ENCODE peak calls at places on chromosomes 2 and 18, in four cellular contexts. Q is epithelial cell of esophagus, Z is uterus, F is psoas muscle. L is an unnamed sample.

GRCh38 chr2:163778045-163778753 is 42.4 kb upstream of the FIGN start:
- DNase-seq in Q (peak; percentile 86), Z (no peak), F (no peak), L (no peak)

GRCh38 chr2:208807756-208808155 is 401.2 kb downstream of the PTH2R start:
- DNase-seq in Q (peak; percentile 36), Z (no peak), F (no peak), L (no peak)

GRCh38 chr2:235588750-235589149 is 94.9 kb downstream of the AGAP1 start:
- DNase-seq in Q (no peak), Z (no peak), F (no peak), L (no peak)

GRCh38 chr2:98822301-98823164 is 91.6 kb upstream of the MGAT4A start:
- DNase-seq in Q (peak; percentile 26), Z (no peak), F (peak; percentile 53), L (no peak)

GRCh38 chr2:157936464-157936863 is 60.3 kb upstream of the ACVR1 start:
- DNase-seq in Q (peak; percentile 62), Z (no peak), F (no peak), L (no peak)

GRCh38 chr2:202185816-202186221 is 52.6 kb downstream of the SUMO1 start:
- DNase-seq in Q (peak; percentile 29), Z (no peak), F (no peak), L (no peak)

GRCh38 chr2:127117603-127118002 is 10.6 kb upstream of the BIN1 start:
- DNase-seq in Q (no peak), Z (no peak), F (no peak), L (no peak)

GRCh38 chr2:143397886-143398614 is 268.8 kb downstream of the ARHGAP15 start:
- DNase-seq in Q (peak; percentile 63), Z (no peak), F (no peak), L (no peak)

GRCh38 chr2:127087780-127088495 is 19.0 kb downstream of the BIN1 start:
- DNase-seq in Q (no peak), Z (no peak), F (peak; percentile 60), L (no peak)

GRCh38 chr2:142865924-142866323 is 11.5 kb upstream of the KYNU start:
- DNase-seq in Q (no peak), Z (no peak), F (no peak), L (no peak)

GRCh38 chr18:65352183-65352582 is 398.6 kb upstream of the CDH7 start:
- DNase-seq in Q (no peak), Z (no peak), F (no peak), L (no peak)

GRCh38 chr2:149329470-149330126 is 789 bp upstream of the LYPD6 start:
- DNase-seq in Q (peak; percentile 81), Z (no peak), F (peak; percentile 23), L (no peak)

GRCh38 chr18:61282926-61283325 is 50.3 kb upstream of the CDH20 start:
- DNase-seq in Q (no peak), Z (no peak), F (no peak), L (no peak)

GRCh38 chr2:241636182-241636982 is 576 bp downstream of the THAP4 start:
- DNase-seq in Q (peak; percentile 49), Z (peak; percentile 41), F (peak; percentile 55), L (no peak)

GRCh38 chr2:38549066-38549465 is 53.7 kb downstream of the HNRNPLL start:
- DNase-seq in Q (no peak), Z (no peak), F (no peak), L (no peak)

GRCh38 chr18:66616523-66616983 is 12.7 kb upstream of the CDH19 start:
- DNase-seq in Q (peak; percentile 40), Z (no peak), F (no peak), L (no peak)

GRCh38 chr2:188975497-188976102 is 1.4 kb downstream of the COL3A1 start:
- DNase-seq in Q (no peak), Z (peak; percentile 54), F (no peak), L (no peak)

GRCh38 chr2:188902906-188903305 is 71.3 kb upstream of the COL3A1 start:
- DNase-seq in Q (peak; percentile 82), Z (no peak), F (no peak), L (no peak)

GRCh38 chr2:2501454-2502108 is 170.5 kb upstream of the MYT1L start:
- DNase-seq in Q (no peak), Z (no peak), F (no peak), L (peak; percentile 57)

GRCh38 chr2:224584768-224585204 is 377 bp downstream of the CUL3 start:
- DNase-seq in Q (peak; percentile 47), Z (peak; percentile 55), F (peak; percentile 69), L (peak; percentile 85)

GRCh38 chr2:144083211-144083610 is 436.7 kb downstream of the ZEB2 start:
- DNase-seq in Q (peak; percentile 83), Z (no peak), F (no peak), L (no peak)

GRCh38 chr2:97664636-97664970 is 759 bp upstream of the ACTR1B start:
- DNase-seq in Q (no peak), Z (no peak), F (no peak), L (no peak)

GRCh38 chr2:24052951-24053350 is 3.4 kb downstream of the FKBP1B start:
- DNase-seq in Q (no peak), Z (no peak), F (no peak), L (no peak)

GRCh38 chr2:24054366-24055010 is 4.9 kb downstream of the FKBP1B start:
- DNase-seq in Q (no peak), Z (no peak), F (no peak), L (no peak)

GRCh38 chr2:24058887-24059286 is 9.3 kb downstream of the FKBP1B start:
- DNase-seq in Q (no peak), Z (no peak), F (no peak), L (no peak)

GRCh38 chr2:24051833-24052232 is 2.3 kb downstream of the FKBP1B start:
- DNase-seq in Q (no peak), Z (no peak), F (no peak), L (no peak)

DNA sequence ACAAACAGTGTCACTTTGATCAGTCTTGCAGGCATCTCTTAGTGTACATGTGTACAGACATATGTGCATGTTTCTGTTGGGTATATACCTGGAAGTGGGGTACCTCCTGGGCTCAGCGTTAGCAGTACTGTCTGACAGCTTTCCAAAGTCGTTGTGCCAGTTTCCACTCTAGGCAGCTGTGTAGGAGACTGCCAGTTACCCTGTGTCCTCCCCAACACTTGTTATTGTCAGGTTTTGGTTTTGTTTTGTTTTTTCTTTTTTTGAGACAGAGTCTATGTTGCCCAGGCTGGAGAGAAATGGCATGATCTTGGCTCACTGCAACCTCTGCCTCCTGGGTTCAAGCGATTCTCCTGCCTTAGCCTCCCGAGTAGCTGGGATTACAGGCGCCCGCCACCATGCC is 6.2 kb downstream of the FKBP1B start:
- DNase-seq in Q (no peak), Z (no peak), F (no peak), L (no peak)
- TF ChIP-seq CTCF in Q (no peak), Z (no peak), F (no peak), L (no peak)

DNA sequence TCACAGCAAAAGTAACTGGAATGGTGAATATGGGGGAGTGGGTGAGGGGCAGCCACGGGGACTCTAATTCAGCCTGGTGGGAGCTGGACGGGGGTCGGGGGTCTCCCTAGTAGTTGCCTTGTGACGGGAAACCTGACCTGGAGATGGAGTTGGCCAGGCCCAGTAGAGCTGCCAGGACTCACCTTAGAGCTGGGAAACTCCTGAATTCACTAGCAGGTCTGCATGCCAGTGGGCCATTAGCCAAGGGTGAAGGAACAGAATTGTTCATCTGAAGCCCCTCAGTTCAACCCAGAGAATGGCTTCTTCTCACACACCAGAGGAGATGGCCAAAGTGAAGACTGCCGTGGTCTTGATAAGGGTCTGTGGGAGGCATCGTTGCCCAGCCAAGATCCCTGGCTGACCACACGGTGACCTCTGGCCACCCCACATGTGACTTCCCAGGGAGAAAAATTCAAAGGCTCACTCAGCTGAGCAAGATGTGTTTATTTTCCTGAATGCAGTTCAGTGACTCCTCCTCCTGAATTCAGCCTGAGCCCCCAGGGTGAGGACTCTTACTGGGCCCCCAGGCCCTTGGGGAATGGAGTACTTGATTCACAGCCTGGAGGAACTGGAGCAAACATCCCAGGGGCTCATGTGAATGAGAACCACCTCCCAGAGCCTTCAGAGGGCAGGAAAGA is 25.1 kb downstream of the MOCOS start:
- DNase-seq in Q (no peak), Z (no peak), F (no peak), L (peak; percentile 59)
- TF ChIP-seq CTCF in Q (no peak), Z (no peak), F (no peak), L (peak; percentile 36)

DNA sequence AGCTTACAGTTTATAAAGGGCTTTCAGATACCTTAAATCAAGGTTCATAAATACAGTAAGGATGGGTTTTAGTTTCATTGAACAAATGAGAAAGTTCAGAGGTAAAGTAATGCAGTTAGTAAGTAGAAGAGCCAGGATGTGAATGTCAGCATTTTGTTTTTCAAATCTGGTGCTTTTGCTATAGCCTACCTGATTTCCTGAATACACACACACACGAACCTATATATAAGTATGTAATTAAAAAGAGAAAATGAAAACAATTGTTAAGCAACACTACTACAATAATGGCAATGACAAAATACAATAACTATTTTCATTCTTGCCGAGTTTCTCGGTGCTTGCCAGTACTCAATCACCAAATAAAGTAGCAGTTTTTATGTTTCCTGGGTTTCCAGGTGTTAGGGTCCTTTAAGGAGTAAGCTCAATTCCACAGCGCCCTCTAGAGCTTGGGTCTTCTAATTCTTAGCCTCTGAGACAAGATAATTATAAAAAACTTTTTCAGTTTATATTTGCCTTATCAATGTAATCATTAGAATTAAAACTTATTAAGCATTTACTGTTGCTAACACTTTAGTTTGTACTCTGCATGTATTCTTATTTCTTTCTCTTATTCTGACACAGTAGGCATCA is 512.9 kb upstream of the ACVR2A start:
- DNase-seq in Q (peak; percentile 63), Z (no peak), F (no peak), L (no peak)
- TF ChIP-seq CTCF in Q (peak; percentile 75), Z (no peak), F (peak; percentile 60), L (peak; percentile 21)

GRCh38 chr18:70463085-70463484 is 174.2 kb downstream of the SOCS6 start:
- DNase-seq in Q (no peak), Z (no peak), F (no peak), L (no peak)

GRCh38 chr18:70468861-70469570 is 180.2 kb downstream of the SOCS6 start:
- DNase-seq in Q (no peak), Z (no peak), F (no peak), L (no peak)

GRCh38 chr18:70461323-70462077 is 172.7 kb downstream of the SOCS6 start:
- DNase-seq in Q (no peak), Z (no peak), F (no peak), L (no peak)

GRCh38 chr18:70462078-70462439 is 173.2 kb downstream of the SOCS6 start:
- DNase-seq in Q (no peak), Z (no peak), F (no peak), L (no peak)

DNA sequence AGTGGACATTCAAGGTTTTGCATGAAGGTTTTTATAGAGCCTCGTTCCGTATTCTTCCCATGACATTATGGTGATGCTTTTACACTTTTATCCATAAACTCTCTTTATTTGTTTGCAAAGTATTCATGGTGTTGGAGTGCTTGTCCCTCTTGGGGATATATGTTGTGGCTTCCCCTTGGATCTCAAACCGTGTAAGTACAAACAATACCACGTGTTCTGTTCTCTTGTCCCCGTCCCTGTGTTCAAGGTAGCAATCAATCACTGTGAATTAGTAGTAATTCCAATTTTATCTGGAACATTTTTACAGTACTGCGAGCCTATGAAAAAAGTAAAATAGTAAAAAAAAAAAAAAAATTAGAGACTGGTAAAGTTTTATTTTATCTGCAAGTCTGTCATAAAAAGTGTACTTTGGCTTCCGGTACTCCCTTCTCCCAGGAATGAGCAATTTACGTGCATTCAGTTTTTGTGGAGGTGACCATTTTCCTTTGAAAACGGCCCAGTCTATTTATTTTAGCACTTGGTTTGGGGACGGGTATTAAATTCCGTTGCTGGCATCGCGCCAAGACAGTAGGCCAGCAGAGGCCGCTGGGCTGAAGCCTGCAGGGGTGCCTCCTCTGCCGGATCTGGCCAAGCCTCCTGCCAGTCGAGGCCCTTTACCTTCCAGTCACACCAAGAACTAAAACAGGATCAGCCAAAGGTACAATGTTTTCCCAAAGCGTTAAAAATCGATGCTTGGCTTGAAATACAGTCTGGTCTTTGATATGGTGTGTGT is 175.7 kb downstream of the SOCS6 start:
- DNase-seq in Q (peak; percentile 57), Z (peak; percentile 44), F (peak; percentile 71), L (peak; percentile 88)
- TF ChIP-seq CTCF in Q (peak; percentile 34), Z (no peak), F (peak; percentile 28), L (peak; percentile 44)